ENCODE peak calls at places on chromosomes 13 and 19, in four cellular contexts. One of them, this sample, is unnamed.

GRCh38 chr19:5804516-5805464 is at the start of gene NRTN:
- DNase-seq in brain microvascular endothelial cell: no peak
- DNase-seq in psoas muscle: no peak
- DNase-seq in adrenal gland: peak; percentile 55
- DNase-seq in this sample: no peak

GRCh38 chr19:55443824-55444719 is 972 bp upstream of the SHISA7 start:
- DNase-seq in psoas muscle: no peak
- DNase-seq in brain microvascular endothelial cell: no peak
- DNase-seq in adrenal gland: no peak
- DNase-seq in this sample: no peak

GRCh38 chr13:110771194-110771593 is 57.7 kb downstream of the ING1 start:
- DNase-seq in adrenal gland: peak; percentile 18
- DNase-seq in brain microvascular endothelial cell: peak; percentile 29
- DNase-seq in psoas muscle: no peak
- DNase-seq in this sample: no peak

GRCh38 chr19:32874605-32875004 is 5.0 kb upstream of the SLC7A9 start:
- DNase-seq in psoas muscle: no peak
- DNase-seq in adrenal gland: no peak
- DNase-seq in brain microvascular endothelial cell: no peak
- DNase-seq in this sample: peak; percentile 28

GRCh38 chr19:49058592-49058991 is 1.0 kb upstream of the CGB7 start:
- DNase-seq in adrenal gland: no peak
- DNase-seq in psoas muscle: peak; percentile 54
- DNase-seq in brain microvascular endothelial cell: peak; percentile 40
- DNase-seq in this sample: no peak

GRCh38 chr19:29927944-29928669 is 13.9 kb upstream of the URI1 start:
- DNase-seq in adrenal gland: peak; percentile 28
- DNase-seq in psoas muscle: no peak
- DNase-seq in brain microvascular endothelial cell: no peak
- DNase-seq in this sample: no peak

GRCh38 chr19:43658001-43658400 is 12.0 kb downstream of the PLAUR start:
- DNase-seq in psoas muscle: no peak
- DNase-seq in brain microvascular endothelial cell: no peak
- DNase-seq in adrenal gland: no peak
- DNase-seq in this sample: no peak

GRCh38 chr19:48784527-48784926 is 26.3 kb downstream of the BCAT2 start:
- DNase-seq in psoas muscle: no peak
- DNase-seq in adrenal gland: no peak
- DNase-seq in brain microvascular endothelial cell: no peak
- DNase-seq in this sample: no peak

GRCh38 chr13:27183561-27184147 is 12.0 kb upstream of the USP12 start:
- DNase-seq in psoas muscle: no peak
- DNase-seq in brain microvascular endothelial cell: no peak
- DNase-seq in adrenal gland: no peak
- DNase-seq in this sample: no peak

GRCh38 chr19:28655054-28655453 is 557.9 kb downstream of the UQCRFS1 start:
- DNase-seq in brain microvascular endothelial cell: no peak
- DNase-seq in psoas muscle: no peak
- DNase-seq in adrenal gland: no peak
- DNase-seq in this sample: no peak

GRCh38 chr19:572891-573825 is 762 bp downstream of the BSG start:
- DNase-seq in psoas muscle: peak; percentile 59
- DNase-seq in brain microvascular endothelial cell: peak; percentile 45
- DNase-seq in adrenal gland: peak; percentile 64
- DNase-seq in this sample: no peak

GRCh38 chr19:58385313-58386165 is 1.5 kb upstream of the RPS5 start:
- DNase-seq in brain microvascular endothelial cell: no peak
- DNase-seq in psoas muscle: no peak
- DNase-seq in adrenal gland: no peak
- DNase-seq in this sample: no peak

GRCh38 chr19:50512112-50512998 is 1.4 kb downstream of the ASPDH start:
- DNase-seq in psoas muscle: no peak
- DNase-seq in brain microvascular endothelial cell: no peak
- DNase-seq in adrenal gland: no peak
- DNase-seq in this sample: no peak
- H3K4me3 ChIP-seq in psoas muscle: peak overlapping the region; percentile 88
- H3K4me3 ChIP-seq in brain microvascular endothelial cell: peak overlapping the region; percentile 89
- H3K4me3 ChIP-seq in adrenal gland: peak overlapping the region; percentile 69
- H3K4me3 ChIP-seq in this sample: no peak overlapping the region

DNA sequence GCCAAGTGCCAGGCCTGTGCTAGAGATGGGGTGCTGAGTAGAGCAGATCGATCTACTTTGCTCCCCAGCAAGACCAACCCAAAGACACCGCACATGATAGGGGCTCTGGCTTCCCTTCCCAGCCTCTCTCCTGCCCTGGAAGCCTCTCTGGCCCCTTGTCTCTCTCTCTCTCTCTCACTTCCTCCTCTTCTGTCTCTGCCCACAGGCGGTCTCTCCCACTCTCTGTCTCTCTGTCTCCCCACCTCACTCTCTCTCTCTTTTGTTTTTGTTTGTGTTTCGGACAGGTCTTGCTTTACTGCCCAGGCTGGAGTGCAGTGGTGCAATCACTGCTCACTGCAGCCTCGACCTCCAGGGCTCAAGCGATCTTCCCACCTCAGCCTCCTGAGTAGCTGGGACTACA is 1.3 kb downstream of the SELENOV start:
- DNase-seq in adrenal gland: no peak
- DNase-seq in psoas muscle: no peak
- DNase-seq in brain microvascular endothelial cell: no peak
- DNase-seq in this sample: no peak
- H3K4me3 ChIP-seq in adrenal gland: no peak overlapping the region
- H3K4me3 ChIP-seq in psoas muscle: no peak overlapping the region
- H3K4me3 ChIP-seq in brain microvascular endothelial cell: no peak overlapping the region
- H3K4me3 ChIP-seq in this sample: no peak overlapping the region

GRCh38 chr19:20072936-20073335 is 4.9 kb upstream of the ZNF90 start:
- DNase-seq in psoas muscle: no peak
- DNase-seq in adrenal gland: no peak
- DNase-seq in brain microvascular endothelial cell: no peak
- DNase-seq in this sample: no peak

GRCh38 chr19:20079487-20079886 is 1.7 kb downstream of the ZNF90 start:
- DNase-seq in adrenal gland: no peak
- DNase-seq in psoas muscle: no peak
- DNase-seq in brain microvascular endothelial cell: no peak
- DNase-seq in this sample: no peak

GRCh38 chr19:20077791-20078463 is at the start of gene ZNF90:
- DNase-seq in adrenal gland: peak; percentile 93
- DNase-seq in brain microvascular endothelial cell: peak; percentile 95
- DNase-seq in psoas muscle: peak; percentile 89
- DNase-seq in this sample: peak; percentile 99

GRCh38 chr19:20078696-20079095 is 896 bp downstream of the ZNF90 start:
- DNase-seq in brain microvascular endothelial cell: peak; percentile 18
- DNase-seq in psoas muscle: peak; percentile 27
- DNase-seq in adrenal gland: peak; percentile 14
- DNase-seq in this sample: no peak
- H3K4me3 ChIP-seq in brain microvascular endothelial cell: peak overlapping the region; percentile 63
- H3K4me3 ChIP-seq in psoas muscle: peak overlapping the region; percentile 62
- H3K4me3 ChIP-seq in adrenal gland: peak overlapping the region; percentile 53
- H3K4me3 ChIP-seq in this sample: peak overlapping the region; percentile 42

DNA sequence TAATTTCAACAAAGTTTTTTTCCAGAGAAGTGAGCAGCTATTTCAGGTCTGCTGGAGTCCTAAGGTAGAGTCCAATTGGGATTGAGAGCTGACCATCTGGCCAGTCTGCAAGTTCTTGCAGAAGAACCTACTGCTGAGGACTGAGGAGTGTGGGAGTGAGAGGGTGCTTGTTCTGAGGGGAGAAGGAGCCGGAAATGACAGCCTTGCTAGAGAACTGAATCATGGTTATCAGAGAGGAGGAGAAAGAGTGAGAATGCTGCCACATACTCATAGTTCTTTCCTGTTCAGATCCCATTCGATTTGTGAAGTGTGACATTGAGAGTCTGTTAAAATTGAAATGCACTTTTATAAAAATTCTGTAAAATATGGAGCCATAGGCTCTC is 350.0 kb downstream of the KCNRG start:
- DNase-seq in brain microvascular endothelial cell: no peak
- DNase-seq in psoas muscle: no peak
- DNase-seq in adrenal gland: no peak
- DNase-seq in this sample: no peak
- H3K4me3 ChIP-seq in brain microvascular endothelial cell: no peak overlapping the region
- H3K4me3 ChIP-seq in psoas muscle: no peak overlapping the region
- H3K4me3 ChIP-seq in adrenal gland: no peak overlapping the region
- H3K4me3 ChIP-seq in this sample: no peak overlapping the region

GRCh38 chr13:38687246-38688229 is 661 bp downstream of the FREM2 start:
- DNase-seq in brain microvascular endothelial cell: peak; percentile 13
- DNase-seq in psoas muscle: no peak
- DNase-seq in adrenal gland: no peak
- DNase-seq in this sample: no peak
- H3K4me3 ChIP-seq in brain microvascular endothelial cell: peak overlapping the region; percentile 50
- H3K4me3 ChIP-seq in psoas muscle: peak overlapping the region; percentile 89
- H3K4me3 ChIP-seq in adrenal gland: peak overlapping the region; percentile 44
- H3K4me3 ChIP-seq in this sample: peak overlapping the region; percentile 41

GRCh38 chr13:98368019-98368418 is 190.9 kb upstream of the RNF113B start:
- DNase-seq in brain microvascular endothelial cell: no peak
- DNase-seq in adrenal gland: no peak
- DNase-seq in psoas muscle: no peak
- DNase-seq in this sample: no peak

GRCh38 chr13:98371624-98372023 is 194.6 kb upstream of the RNF113B start:
- DNase-seq in adrenal gland: no peak
- DNase-seq in brain microvascular endothelial cell: no peak
- DNase-seq in psoas muscle: no peak
- DNase-seq in this sample: no peak

GRCh38 chr13:98370261-98370660 is 193.2 kb upstream of the RNF113B start:
- DNase-seq in psoas muscle: no peak
- DNase-seq in adrenal gland: no peak
- DNase-seq in brain microvascular endothelial cell: no peak
- DNase-seq in this sample: no peak

GRCh38 chr13:98372886-98373285 is 195.8 kb upstream of the RNF113B start:
- DNase-seq in brain microvascular endothelial cell: peak; percentile 37
- DNase-seq in psoas muscle: no peak
- DNase-seq in adrenal gland: peak; percentile 60
- DNase-seq in this sample: no peak

GRCh38 chr13:98370806-98371553 is 193.9 kb upstream of the RNF113B start:
- DNase-seq in brain microvascular endothelial cell: peak; percentile 70
- DNase-seq in psoas muscle: no peak
- DNase-seq in adrenal gland: no peak
- DNase-seq in this sample: peak; percentile 66
- H3K4me3 ChIP-seq in brain microvascular endothelial cell: no peak overlapping the region
- H3K4me3 ChIP-seq in psoas muscle: no peak overlapping the region
- H3K4me3 ChIP-seq in adrenal gland: no peak overlapping the region
- H3K4me3 ChIP-seq in this sample: no peak overlapping the region

This sample was measured in right atrium auricular region.